ENCODE peak calls at places on chromosomes 11 and 22, in four cellular contexts. K is WTC11, N is HepG2, P is K562. Z is an unnamed sample.
A peak's percentile ranks its signal among the peaks of the same experiment; 100 is the strongest.

GRCh38 chr11:104581246-104581980 is 316.8 kb downstream of the CASP12 start:
- DNase-seq in K (no peak), N (no peak), P (no peak), Z (no peak)

GRCh38 chr11:101912823-101913284 is 2.0 kb upstream of the CEP126 start:
- DNase-seq in K (no peak), N (peak; percentile 45), P (no peak), Z (no peak)

GRCh38 chr22:26828311-26828710 is 170.9 kb downstream of the MIAT start:
- DNase-seq in K (no peak), N (no peak), P (no peak), Z (no peak)

GRCh38 chr11:65262381-65262680 is 569 bp downstream of the POLA2 start:
- DNase-seq in K (no peak), N (no peak), P (no peak), Z (no peak)

GRCh38 chr22:31230871-31231621 is 18.9 kb downstream of the LIMK2 start:
- DNase-seq in K (no peak), N (peak; percentile 83), P (peak; percentile 43), Z (no peak)

GRCh38 chr11:78044706-78045105 is 19.0 kb upstream of the THRSP start:
- DNase-seq in K (no peak), N (no peak), P (no peak), Z (no peak)

GRCh38 chr11:94469416-94469815 is 24.2 kb downstream of the MRE11 start:
- DNase-seq in K (no peak), N (no peak), P (no peak), Z (no peak)

GRCh38 chr22:26783886-26784285 is 126.5 kb downstream of the MIAT start:
- DNase-seq in K (no peak), N (no peak), P (no peak), Z (no peak)

GRCh38 chr11:117919326-117920275 is 9.6 kb downstream of the TMPRSS13 start:
- DNase-seq in K (no peak), N (no peak), P (no peak), Z (no peak)

GRCh38 chr11:12679471-12679870 is 5.2 kb downstream of the TEAD1 start:
- DNase-seq in K (no peak), N (no peak), P (no peak), Z (no peak)

GRCh38 chr22:20247010-20247505 is 21.1 kb downstream of the RTN4R start:
- DNase-seq in K (peak; percentile 30), N (no peak), P (peak; percentile 80), Z (no peak)

GRCh38 chr11:12829131-12829530 is 154.9 kb downstream of the TEAD1 start:
- DNase-seq in K (no peak), N (peak; percentile 72), P (no peak), Z (no peak)

GRCh38 chr11:6319001-6319878 is 1.1 kb downstream of the CAVIN3 start:
- DNase-seq in K (peak; percentile 64), N (no peak), P (no peak), Z (peak; percentile 6)

GRCh38 chr22:19289475-19290161 is 1.9 kb downstream of the CLTCL1 start:
- DNase-seq in K (no peak), N (no peak), P (no peak), Z (no peak)

GRCh38 chr11:115930886-115931537 is 426.8 kb upstream of the CADM1 start:
- DNase-seq in K (no peak), N (no peak), P (no peak), Z (no peak)

GRCh38 chr22:37561209-37562048 is 1.1 kb downstream of the CDC42EP1 start:
- DNase-seq in K (peak; percentile 95), N (peak; percentile 85), P (peak; percentile 89), Z (peak; percentile 85)

GRCh38 chr11:132234878-132235277 is 864.5 kb downstream of the NTM start:
- DNase-seq in K (no peak), N (no peak), P (no peak), Z (no peak)

GRCh38 chr11:114228401-114229061 is 67.7 kb upstream of the NNMT start:
- DNase-seq in K (no peak), N (no peak), P (no peak), Z (no peak)

GRCh38 chr11:39374963-39375698 is 2084.3 kb downstream of the LRRC4C start:
- DNase-seq in K (no peak), N (peak; percentile 1), P (peak; percentile 6), Z (peak; percentile 6)

GRCh38 chr11:30258679-30259078 is 27.9 kb downstream of the FSHB start:
- DNase-seq in K (no peak), N (no peak), P (no peak), Z (no peak)

GRCh38 chr11:126468102-126468521 is 112.6 kb downstream of the ST3GAL4 start:
- DNase-seq in K (no peak), N (no peak), P (no peak), Z (no peak)

GRCh38 chr11:126467471-126467870 is 112.0 kb downstream of the ST3GAL4 start:
- DNase-seq in K (no peak), N (no peak), P (no peak), Z (no peak)

GRCh38 chr11:126465573-126466287 is 110.2 kb downstream of the ST3GAL4 start:
- DNase-seq in K (no peak), N (no peak), P (no peak), Z (no peak)

GRCh38 chr11:126466288-126467045 is 111.0 kb downstream of the ST3GAL4 start:
- DNase-seq in K (no peak), N (no peak), P (no peak), Z (no peak)

GRCh38 chr11:126467046-126467370 is 111.5 kb downstream of the ST3GAL4 start:
- DNase-seq in K (no peak), N (no peak), P (no peak), Z (no peak)
- TF ChIP-seq HMGXB4 in K (no peak), N (no peak), P (no peak), Z (no peak)

DNA sequence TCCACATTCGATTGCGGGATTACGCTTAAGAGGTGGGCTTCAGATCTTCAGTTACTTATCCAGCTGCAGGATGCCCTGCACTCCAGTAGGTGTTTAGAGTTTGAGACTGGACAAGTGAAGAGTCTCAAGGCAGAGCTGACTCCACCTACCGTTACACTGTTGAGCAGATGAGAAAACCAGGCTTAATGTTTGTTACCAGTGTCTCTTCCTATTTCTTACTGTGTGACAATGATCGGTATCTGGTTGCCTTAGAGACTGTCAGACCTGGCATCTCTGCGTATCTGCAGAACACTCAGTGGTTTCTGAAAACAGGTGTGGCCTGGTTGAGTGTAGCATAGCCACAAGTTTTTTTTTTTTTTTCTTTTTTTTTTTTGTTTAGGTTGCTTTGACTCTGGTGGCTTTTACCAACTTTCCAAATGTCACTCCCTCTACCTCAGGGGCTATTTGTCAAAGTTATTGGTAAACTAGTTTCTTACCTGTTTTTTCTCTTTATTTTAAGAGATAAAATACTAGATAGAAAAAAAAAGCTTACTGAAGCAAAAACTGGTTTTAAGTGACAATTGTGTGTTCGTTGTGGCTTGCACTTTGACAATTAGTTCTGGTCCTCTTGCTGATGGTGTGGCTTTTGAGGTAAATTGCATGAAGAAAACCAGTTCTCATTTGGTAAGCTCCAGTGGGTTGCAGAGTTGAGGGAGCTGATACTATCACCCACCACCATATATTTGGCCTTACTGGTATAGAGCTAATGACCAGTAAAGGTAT is 284.8 kb downstream of the ETS1 start:
- DNase-seq in K (no peak), N (no peak), P (no peak), Z (no peak)
- TF ChIP-seq HMGXB4 in K (no peak), N (no peak), P (no peak), Z (no peak)

GRCh38 chr11:2825886-2826678 is 59.5 kb downstream of the CDKN1C start:
- DNase-seq in K (no peak), N (peak; percentile 60), P (no peak), Z (peak; percentile 20)

GRCh38 chr11:2826679-2827056 is 58.9 kb downstream of the CDKN1C start:
- DNase-seq in K (no peak), N (no peak), P (no peak), Z (no peak)

GRCh38 chr11:2827256-2827655 is 58.3 kb downstream of the CDKN1C start:
- DNase-seq in K (no peak), N (no peak), P (no peak), Z (no peak)

GRCh38 chr11:2824851-2825250 is 60.7 kb downstream of the CDKN1C start:
- DNase-seq in K (no peak), N (no peak), P (no peak), Z (no peak)

DNA sequence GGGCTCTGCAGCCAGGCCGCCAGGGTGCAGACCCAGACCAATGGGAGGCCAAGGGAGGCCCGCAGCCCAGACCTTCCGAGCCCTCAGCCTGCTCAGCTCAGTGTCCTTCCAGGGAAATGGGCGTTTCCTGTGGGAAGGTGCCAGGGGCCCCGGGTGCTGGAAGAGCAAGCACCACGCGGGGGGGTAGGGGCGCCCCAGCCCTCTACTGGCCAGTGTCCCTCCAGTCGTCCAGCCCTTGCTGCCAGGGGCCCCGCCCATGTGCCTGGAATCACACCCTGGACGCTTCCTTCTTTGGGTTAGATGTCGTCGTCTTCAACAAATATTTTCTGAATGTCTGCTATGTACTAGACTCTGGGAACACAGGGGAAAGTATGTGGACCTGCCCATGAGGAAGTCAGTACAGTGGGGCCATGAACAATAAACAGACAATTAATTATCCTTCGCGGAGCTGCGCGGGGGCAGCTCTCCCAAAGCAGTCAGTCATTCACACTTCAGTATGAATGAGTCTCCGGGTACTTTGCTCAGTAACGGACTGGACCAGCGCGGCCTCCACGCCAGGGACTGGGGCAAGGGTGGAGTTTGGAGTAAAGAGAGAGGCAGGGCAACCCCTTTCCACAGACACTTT is 60.2 kb downstream of the CDKN1C start:
- DNase-seq in K (no peak), N (peak; percentile 21), P (no peak), Z (no peak)
- TF ChIP-seq HMGXB4 in K (no peak), N (no peak), P (no peak), Z (no peak)

GRCh38 chr22:48635031-48635430 is 1192.6 kb downstream of the BRD1 start:
- DNase-seq in K (no peak), N (no peak), P (no peak), Z (no peak)
- TF ChIP-seq HMGXB4 in K (no peak), N (no peak), P (no peak), Z (no peak)

DNA sequence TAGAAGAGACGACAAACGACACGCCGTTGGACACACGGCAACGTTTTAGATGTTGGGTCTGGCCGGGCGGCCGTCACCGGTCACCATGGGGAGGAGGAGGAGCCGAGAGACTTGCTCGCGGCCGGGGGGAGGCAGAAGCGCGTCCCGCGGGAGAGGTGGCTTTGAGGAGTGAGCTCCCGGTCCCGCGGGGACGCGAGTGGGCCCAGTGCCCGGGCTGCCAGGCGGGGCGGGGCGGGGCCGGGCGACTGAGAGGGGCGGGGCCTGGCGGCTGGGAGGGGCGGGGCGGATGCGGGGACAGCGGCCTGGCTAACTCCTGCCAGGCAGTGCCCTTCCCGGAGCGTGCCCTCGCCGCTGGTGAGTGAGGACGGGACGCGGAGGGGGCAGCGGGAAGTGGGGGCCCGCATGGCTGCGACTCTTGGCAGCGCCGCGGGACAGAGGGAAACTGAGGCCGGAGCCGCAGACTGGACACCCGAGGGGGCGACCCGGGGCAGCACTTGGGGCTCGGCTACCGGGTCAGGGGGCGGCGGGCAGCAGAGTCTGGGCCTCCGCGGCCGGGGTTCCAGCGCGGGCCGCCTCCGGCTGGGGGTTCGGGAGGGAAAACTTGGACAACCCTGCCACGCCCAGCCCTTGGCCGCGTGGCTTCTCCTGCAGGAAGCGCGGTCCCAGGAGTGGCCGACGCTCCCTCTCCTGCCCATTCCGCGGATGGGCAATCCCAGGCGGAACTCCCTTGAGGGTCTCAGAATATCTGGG is at the start of gene TSPO:
- DNase-seq in K (no peak), N (no peak), P (peak; percentile 75), Z (peak; percentile 40)
- TF ChIP-seq HMGXB4 in K (no peak), N (no peak), P (no peak), Z (no peak)

GRCh38 chr11:48029686-48030279 is 49.4 kb downstream of the PTPRJ start:
- DNase-seq in K (no peak), N (no peak), P (no peak), Z (no peak)

GRCh38 chr11:48025293-48025982 is 45.1 kb downstream of the PTPRJ start:
- DNase-seq in K (no peak), N (no peak), P (no peak), Z (no peak)

GRCh38 chr11:48031602-48032001 is 51.2 kb downstream of the PTPRJ start:
- DNase-seq in K (no peak), N (no peak), P (no peak), Z (no peak)

GRCh38 chr11:48025983-48026340 is 45.6 kb downstream of the PTPRJ start:
- DNase-seq in K (no peak), N (no peak), P (no peak), Z (no peak)

GRCh38 chr11:48028909-48029685 is 48.7 kb downstream of the PTPRJ start:
- DNase-seq in K (no peak), N (no peak), P (no peak), Z (no peak)
- TF ChIP-seq HMGXB4 in K (no peak), N (no peak), P (no peak), Z (no peak)